ENCODE peak calls at places on chromosomes 12 and 14, in six cellular contexts. One of them, this sample, is unnamed.

GRCh38 chr14:74483321-74483720 is 9.8 kb downstream of the NPC2 start:
- DNase-seq in DMS153: no peak
- DNase-seq in MM.1S: no peak
- DNase-seq in GM03348: peak
- DNase-seq in HTR-8/SVneo: no peak
- DNase-seq in stimulated activated CD4-positive, alpha-beta T cell treated with anti-CD3 and anti-CD28 coated beads, TNF-alpha, amount 100 ng/mL, for 48 hours: no peak
- DNase-seq in this sample: no peak

GRCh38 chr14:104676694-104677505 is 12.5 kb upstream of the INF2 start:
- DNase-seq in DMS153: no peak
- DNase-seq in MM.1S: no peak
- DNase-seq in HTR-8/SVneo: no peak
- DNase-seq in GM03348: no peak
- DNase-seq in stimulated activated CD4-positive, alpha-beta T cell treated with anti-CD3 and anti-CD28 coated beads, TNF-alpha, amount 100 ng/mL, for 48 hours: no peak
- DNase-seq in this sample: no peak

GRCh38 chr14:20614038-20614840 is 23.1 kb upstream of the RNASE12 start:
- DNase-seq in stimulated activated CD4-positive, alpha-beta T cell treated with anti-CD3 and anti-CD28 coated beads, TNF-alpha, amount 100 ng/mL, for 48 hours: no peak
- DNase-seq in HTR-8/SVneo: no peak
- DNase-seq in MM.1S: no peak
- DNase-seq in DMS153: no peak
- DNase-seq in GM03348: peak
- DNase-seq in this sample: no peak

GRCh38 chr14:103444837-103445524 is 59.8 kb downstream of the MARK3 start:
- DNase-seq in GM03348: no peak
- DNase-seq in stimulated activated CD4-positive, alpha-beta T cell treated with anti-CD3 and anti-CD28 coated beads, TNF-alpha, amount 100 ng/mL, for 48 hours: no peak
- DNase-seq in HTR-8/SVneo: no peak
- DNase-seq in MM.1S: no peak
- DNase-seq in DMS153: peak
- DNase-seq in this sample: no peak

GRCh38 chr14:100988956-100989355 is 85.4 kb upstream of the RTL1 start:
- DNase-seq in stimulated activated CD4-positive, alpha-beta T cell treated with anti-CD3 and anti-CD28 coated beads, TNF-alpha, amount 100 ng/mL, for 48 hours: no peak
- DNase-seq in HTR-8/SVneo: no peak
- DNase-seq in DMS153: no peak
- DNase-seq in MM.1S: no peak
- DNase-seq in GM03348: no peak
- DNase-seq in this sample: no peak

GRCh38 chr12:106033161-106033675 is 105.5 kb downstream of the NUAK1 start:
- DNase-seq in GM03348: no peak
- DNase-seq in MM.1S: no peak
- DNase-seq in HTR-8/SVneo: no peak
- DNase-seq in stimulated activated CD4-positive, alpha-beta T cell treated with anti-CD3 and anti-CD28 coated beads, TNF-alpha, amount 100 ng/mL, for 48 hours: no peak
- DNase-seq in DMS153: no peak
- DNase-seq in this sample: no peak

GRCh38 chr12:56014205-56014604 is 6.6 kb upstream of the IKZF4 start:
- DNase-seq in stimulated activated CD4-positive, alpha-beta T cell treated with anti-CD3 and anti-CD28 coated beads, TNF-alpha, amount 100 ng/mL, for 48 hours: no peak
- DNase-seq in DMS153: no peak
- DNase-seq in MM.1S: no peak
- DNase-seq in GM03348: no peak
- DNase-seq in HTR-8/SVneo: no peak
- DNase-seq in this sample: no peak

GRCh38 chr14:38951451-38951850 is 151.6 kb downstream of the SEC23A start:
- DNase-seq in DMS153: no peak
- DNase-seq in HTR-8/SVneo: peak
- DNase-seq in MM.1S: no peak
- DNase-seq in GM03348: peak
- DNase-seq in stimulated activated CD4-positive, alpha-beta T cell treated with anti-CD3 and anti-CD28 coated beads, TNF-alpha, amount 100 ng/mL, for 48 hours: no peak
- DNase-seq in this sample: no peak

GRCh38 chr12:130254476-130255276 is 83.0 kb upstream of the PIWIL1 start:
- DNase-seq in GM03348: no peak
- DNase-seq in HTR-8/SVneo: no peak
- DNase-seq in DMS153: peak
- DNase-seq in stimulated activated CD4-positive, alpha-beta T cell treated with anti-CD3 and anti-CD28 coated beads, TNF-alpha, amount 100 ng/mL, for 48 hours: no peak
- DNase-seq in MM.1S: no peak
- DNase-seq in this sample: no peak

GRCh38 chr12:99767809-99768208 is 120.3 kb downstream of the GARIN6 start:
- DNase-seq in stimulated activated CD4-positive, alpha-beta T cell treated with anti-CD3 and anti-CD28 coated beads, TNF-alpha, amount 100 ng/mL, for 48 hours: no peak
- DNase-seq in HTR-8/SVneo: peak
- DNase-seq in GM03348: peak
- DNase-seq in MM.1S: peak
- DNase-seq in DMS153: no peak
- DNase-seq in this sample: no peak

GRCh38 chr12:65695077-65695865 is 129.0 kb upstream of the HMGA2 start:
- DNase-seq in DMS153: peak
- DNase-seq in HTR-8/SVneo: peak
- DNase-seq in MM.1S: no peak
- DNase-seq in stimulated activated CD4-positive, alpha-beta T cell treated with anti-CD3 and anti-CD28 coated beads, TNF-alpha, amount 100 ng/mL, for 48 hours: no peak
- DNase-seq in GM03348: peak
- DNase-seq in this sample: no peak

GRCh38 chr14:70595443-70596185 is 4.8 kb downstream of the MED6 start:
- DNase-seq in HTR-8/SVneo: no peak
- DNase-seq in MM.1S: no peak
- DNase-seq in DMS153: no peak
- DNase-seq in stimulated activated CD4-positive, alpha-beta T cell treated with anti-CD3 and anti-CD28 coated beads, TNF-alpha, amount 100 ng/mL, for 48 hours: no peak
- DNase-seq in GM03348: no peak
- DNase-seq in this sample: no peak

GRCh38 chr12:5493018-5493417 is 61.1 kb downstream of the NTF3 start:
- DNase-seq in GM03348: no peak
- DNase-seq in DMS153: no peak
- DNase-seq in stimulated activated CD4-positive, alpha-beta T cell treated with anti-CD3 and anti-CD28 coated beads, TNF-alpha, amount 100 ng/mL, for 48 hours: no peak
- DNase-seq in HTR-8/SVneo: no peak
- DNase-seq in MM.1S: no peak
- DNase-seq in this sample: no peak

GRCh38 chr12:32944195-32944594 is 47.6 kb upstream of the PKP2 start:
- DNase-seq in GM03348: no peak
- DNase-seq in HTR-8/SVneo: no peak
- DNase-seq in DMS153: no peak
- DNase-seq in MM.1S: no peak
- DNase-seq in stimulated activated CD4-positive, alpha-beta T cell treated with anti-CD3 and anti-CD28 coated beads, TNF-alpha, amount 100 ng/mL, for 48 hours: no peak
- DNase-seq in this sample: no peak

GRCh38 chr14:60164404-60164716 is 838 bp downstream of the DHRS7 start:
- DNase-seq in HTR-8/SVneo: no peak
- DNase-seq in MM.1S: no peak
- DNase-seq in DMS153: no peak
- DNase-seq in stimulated activated CD4-positive, alpha-beta T cell treated with anti-CD3 and anti-CD28 coated beads, TNF-alpha, amount 100 ng/mL, for 48 hours: no peak
- DNase-seq in GM03348: no peak
- DNase-seq in this sample: no peak

GRCh38 chr12:14965221-14965620 is 3.8 kb upstream of the ARHGDIB start:
- DNase-seq in DMS153: no peak
- DNase-seq in stimulated activated CD4-positive, alpha-beta T cell treated with anti-CD3 and anti-CD28 coated beads, TNF-alpha, amount 100 ng/mL, for 48 hours: no peak
- DNase-seq in HTR-8/SVneo: no peak
- DNase-seq in GM03348: no peak
- DNase-seq in MM.1S: no peak
- DNase-seq in this sample: no peak

GRCh38 chr12:85872497-85873091 is 1.5 kb upstream of the NTS start:
- DNase-seq in MM.1S: peak
- DNase-seq in DMS153: peak
- DNase-seq in stimulated activated CD4-positive, alpha-beta T cell treated with anti-CD3 and anti-CD28 coated beads, TNF-alpha, amount 100 ng/mL, for 48 hours: no peak
- DNase-seq in HTR-8/SVneo: peak
- DNase-seq in GM03348: peak
- DNase-seq in this sample: no peak

GRCh38 chr12:122421815-122422737 is at the start of gene CLIP1:
- DNase-seq in HTR-8/SVneo: peak
- DNase-seq in GM03348: peak
- DNase-seq in MM.1S: peak
- DNase-seq in DMS153: peak
- DNase-seq in stimulated activated CD4-positive, alpha-beta T cell treated with anti-CD3 and anti-CD28 coated beads, TNF-alpha, amount 100 ng/mL, for 48 hours: peak
- DNase-seq in this sample: peak

GRCh38 chr12:67034110-67034879 is 234.9 kb upstream of the CAND1 start:
- DNase-seq in DMS153: peak
- DNase-seq in HTR-8/SVneo: no peak
- DNase-seq in GM03348: no peak
- DNase-seq in MM.1S: no peak
- DNase-seq in stimulated activated CD4-positive, alpha-beta T cell treated with anti-CD3 and anti-CD28 coated beads, TNF-alpha, amount 100 ng/mL, for 48 hours: no peak
- DNase-seq in this sample: no peak

GRCh38 chr12:57630891-57631433 is 2.0 kb downstream of the B4GALNT1 start:
- DNase-seq in MM.1S: no peak
- DNase-seq in stimulated activated CD4-positive, alpha-beta T cell treated with anti-CD3 and anti-CD28 coated beads, TNF-alpha, amount 100 ng/mL, for 48 hours: no peak
- DNase-seq in DMS153: no peak
- DNase-seq in GM03348: no peak
- DNase-seq in HTR-8/SVneo: no peak
- DNase-seq in this sample: no peak

GRCh38 chr14:22268875-22269274 is 320.1 kb downstream of the DAD1 start:
- DNase-seq in stimulated activated CD4-positive, alpha-beta T cell treated with anti-CD3 and anti-CD28 coated beads, TNF-alpha, amount 100 ng/mL, for 48 hours: no peak
- DNase-seq in DMS153: no peak
- DNase-seq in GM03348: no peak
- DNase-seq in HTR-8/SVneo: no peak
- DNase-seq in MM.1S: no peak
- DNase-seq in this sample: no peak

GRCh38 chr12:119393685-119394084 is 59.2 kb downstream of the CCDC60 start:
- DNase-seq in stimulated activated CD4-positive, alpha-beta T cell treated with anti-CD3 and anti-CD28 coated beads, TNF-alpha, amount 100 ng/mL, for 48 hours: no peak
- DNase-seq in MM.1S: no peak
- DNase-seq in HTR-8/SVneo: no peak
- DNase-seq in GM03348: no peak
- DNase-seq in DMS153: peak
- DNase-seq in this sample: no peak

GRCh38 chr12:106178582-106178981 is 39.8 kb upstream of the NUAK1 start:
- DNase-seq in GM03348: no peak
- DNase-seq in stimulated activated CD4-positive, alpha-beta T cell treated with anti-CD3 and anti-CD28 coated beads, TNF-alpha, amount 100 ng/mL, for 48 hours: no peak
- DNase-seq in MM.1S: no peak
- DNase-seq in DMS153: no peak
- DNase-seq in HTR-8/SVneo: no peak
- DNase-seq in this sample: no peak

GRCh38 chr12:118015306-118015705 is 1.2 kb upstream of the RFC5 start:
- DNase-seq in stimulated activated CD4-positive, alpha-beta T cell treated with anti-CD3 and anti-CD28 coated beads, TNF-alpha, amount 100 ng/mL, for 48 hours: no peak
- DNase-seq in DMS153: no peak
- DNase-seq in MM.1S: no peak
- DNase-seq in GM03348: no peak
- DNase-seq in HTR-8/SVneo: no peak
- DNase-seq in this sample: no peak